ENCODE peak calls at places on chromosomes 1 and 21, in five cellular contexts. One of them, this sample, is unnamed.

GRCh38 chr1:162381383-162381782 is at the start of gene C1orf226:
- DNase-seq in GM12878: no peak
- DNase-seq in K562: no peak
- DNase-seq in A549: peak; percentile 17
- DNase-seq in HepG2: no peak
- DNase-seq in this sample: no peak

GRCh38 chr21:16709866-16710550 is 802.8 kb upstream of the CXADR start:
- DNase-seq in A549: no peak
- DNase-seq in HepG2: peak; percentile 16
- DNase-seq in K562: no peak
- DNase-seq in GM12878: no peak
- DNase-seq in this sample: peak; percentile 30

GRCh38 chr1:61997123-61997522 is 197.5 kb upstream of the L1TD1 start:
- DNase-seq in HepG2: no peak
- DNase-seq in A549: no peak
- DNase-seq in K562: no peak
- DNase-seq in GM12878: no peak
- DNase-seq in this sample: no peak

GRCh38 chr1:77888429-77889239 is at the start of gene NEXN:
- DNase-seq in GM12878: no peak
- DNase-seq in HepG2: peak; percentile 44
- DNase-seq in A549: peak; percentile 13
- DNase-seq in K562: peak; percentile 52
- DNase-seq in this sample: peak; percentile 88

GRCh38 chr21:42340187-42340586 is 10.6 kb downstream of the TFF2 start:
- DNase-seq in A549: no peak
- DNase-seq in GM12878: no peak
- DNase-seq in K562: no peak
- DNase-seq in HepG2: no peak
- DNase-seq in this sample: no peak

GRCh38 chr1:199859525-199859924 is 168.0 kb upstream of the NR5A2 start:
- DNase-seq in GM12878: no peak
- DNase-seq in HepG2: no peak
- DNase-seq in K562: no peak
- DNase-seq in A549: peak; percentile 44
- DNase-seq in this sample: no peak

GRCh38 chr1:241074507-241074906 is 282.5 kb downstream of the RGS7 start:
- DNase-seq in GM12878: no peak
- DNase-seq in HepG2: no peak
- DNase-seq in K562: no peak
- DNase-seq in A549: no peak
- DNase-seq in this sample: peak; percentile 11

GRCh38 chr1:214472362-214472761 is 79.0 kb downstream of the PTPN14 start:
- DNase-seq in A549: no peak
- DNase-seq in HepG2: no peak
- DNase-seq in GM12878: no peak
- DNase-seq in K562: no peak
- DNase-seq in this sample: no peak

GRCh38 chr1:7810395-7810794 is 26.3 kb downstream of the PER3 start:
- DNase-seq in GM12878: no peak
- DNase-seq in K562: peak; percentile 54
- DNase-seq in A549: no peak
- DNase-seq in HepG2: no peak
- DNase-seq in this sample: no peak

GRCh38 chr1:171984850-171985485 is 143.7 kb downstream of the DNM3 start:
- DNase-seq in GM12878: no peak
- DNase-seq in HepG2: peak; percentile 40
- DNase-seq in A549: peak; percentile 24
- DNase-seq in K562: peak; percentile 25
- DNase-seq in this sample: peak; percentile 72

GRCh38 chr1:92599184-92599583 is 112.5 kb upstream of the GFI1 start:
- DNase-seq in HepG2: peak; percentile 41
- DNase-seq in K562: no peak
- DNase-seq in GM12878: no peak
- DNase-seq in A549: peak; percentile 2
- DNase-seq in this sample: peak; percentile 18

GRCh38 chr1:68384321-68384813 is 65.4 kb downstream of the RPE65 start:
- DNase-seq in K562: no peak
- DNase-seq in GM12878: no peak
- DNase-seq in HepG2: peak; percentile 11
- DNase-seq in A549: peak; percentile 63
- DNase-seq in this sample: no peak

GRCh38 chr1:2257245-2257627 is 29.1 kb downstream of the SKI start:
- DNase-seq in K562: no peak
- DNase-seq in A549: no peak
- DNase-seq in GM12878: no peak
- DNase-seq in HepG2: no peak
- DNase-seq in this sample: peak; percentile 53

GRCh38 chr1:206422525-206422924 is 47.8 kb upstream of the IKBKE start:
- DNase-seq in A549: no peak
- DNase-seq in K562: no peak
- DNase-seq in HepG2: no peak
- DNase-seq in GM12878: no peak
- DNase-seq in this sample: no peak

GRCh38 chr21:34844033-34844923 is 175.5 kb downstream of the CLIC6 start:
- DNase-seq in GM12878: no peak
- DNase-seq in K562: no peak
- DNase-seq in A549: no peak
- DNase-seq in HepG2: no peak
- DNase-seq in this sample: no peak

GRCh38 chr1:66519988-66520387 is 14.0 kb upstream of the SGIP1 start:
- DNase-seq in A549: no peak
- DNase-seq in K562: no peak
- DNase-seq in GM12878: no peak
- DNase-seq in HepG2: peak; percentile 20
- DNase-seq in this sample: no peak

GRCh38 chr1:233794863-233795262 is 109.6 kb upstream of the SLC35F3 start:
- DNase-seq in A549: no peak
- DNase-seq in K562: no peak
- DNase-seq in HepG2: no peak
- DNase-seq in GM12878: no peak
- DNase-seq in this sample: no peak

GRCh38 chr1:2466834-2467554 is 9.1 kb upstream of the PLCH2 start:
- DNase-seq in HepG2: no peak
- DNase-seq in GM12878: no peak
- DNase-seq in K562: peak; percentile 92
- DNase-seq in A549: no peak
- DNase-seq in this sample: peak; percentile 75

GRCh38 chr1:186183219-186183618 is 191.8 kb downstream of the TPR start:
- DNase-seq in A549: no peak
- DNase-seq in K562: no peak
- DNase-seq in HepG2: no peak
- DNase-seq in GM12878: no peak
- DNase-seq in this sample: no peak

GRCh38 chr1:224387302-224387912 is 30.7 kb downstream of the CNIH4 start:
- DNase-seq in HepG2: no peak
- DNase-seq in GM12878: no peak
- DNase-seq in K562: no peak
- DNase-seq in A549: no peak
- DNase-seq in this sample: no peak

GRCh38 chr1:214503553-214503952 is 47.8 kb downstream of the PTPN14 start:
- DNase-seq in HepG2: peak; percentile 11
- DNase-seq in K562: no peak
- DNase-seq in GM12878: no peak
- DNase-seq in A549: no peak
- DNase-seq in this sample: no peak

GRCh38 chr1:33725037-33725436 is 138.8 kb upstream of the HMGB4 start:
- DNase-seq in K562: no peak
- DNase-seq in GM12878: no peak
- DNase-seq in HepG2: no peak
- DNase-seq in A549: no peak
- DNase-seq in this sample: no peak

GRCh38 chr1:91582431-91582921 is 81.8 kb downstream of the CDC7 start:
- DNase-seq in HepG2: no peak
- DNase-seq in K562: no peak
- DNase-seq in A549: peak; percentile 9
- DNase-seq in GM12878: no peak
- DNase-seq in this sample: no peak

GRCh38 chr1:230173176-230173575 is 106.1 kb downstream of the GALNT2 start:
- DNase-seq in A549: no peak
- DNase-seq in HepG2: no peak
- DNase-seq in K562: no peak
- DNase-seq in GM12878: no peak
- DNase-seq in this sample: no peak

GRCh38 chr1:178652506-178652905 is 72.5 kb upstream of the RALGPS2 start:
- DNase-seq in HepG2: no peak
- DNase-seq in A549: no peak
- DNase-seq in GM12878: no peak
- DNase-seq in K562: no peak
- DNase-seq in this sample: no peak

GRCh38 chr1:69103213-69103612 is 464.5 kb upstream of the LRRC7 start:
- DNase-seq in HepG2: no peak
- DNase-seq in A549: no peak
- DNase-seq in K562: no peak
- DNase-seq in GM12878: no peak
- DNase-seq in this sample: no peak

GRCh38 chr1:58812926-58813325 is 29.1 kb upstream of the JUN start:
- DNase-seq in GM12878: no peak
- DNase-seq in A549: no peak
- DNase-seq in HepG2: no peak
- DNase-seq in K562: no peak
- DNase-seq in this sample: no peak

GRCh38 chr1:197356723-197357533 is 88.9 kb downstream of the CRB1 start:
- DNase-seq in A549: no peak
- DNase-seq in GM12878: no peak
- DNase-seq in K562: peak; percentile 27
- DNase-seq in HepG2: peak; percentile 32
- DNase-seq in this sample: peak; percentile 72

GRCh38 chr1:26184086-26184485 is 6.3 kb upstream of the CATSPER4 start:
- DNase-seq in GM12878: no peak
- DNase-seq in K562: no peak
- DNase-seq in A549: no peak
- DNase-seq in HepG2: no peak
- DNase-seq in this sample: no peak
- TF ChIP-seq JUNB in GM12878: no peak
- TF ChIP-seq JUNB in K562: no peak
- TF ChIP-seq JUNB in A549: no peak
- TF ChIP-seq JUNB in HepG2: no peak
- TF ChIP-seq JUNB in this sample: no peak

DNA sequence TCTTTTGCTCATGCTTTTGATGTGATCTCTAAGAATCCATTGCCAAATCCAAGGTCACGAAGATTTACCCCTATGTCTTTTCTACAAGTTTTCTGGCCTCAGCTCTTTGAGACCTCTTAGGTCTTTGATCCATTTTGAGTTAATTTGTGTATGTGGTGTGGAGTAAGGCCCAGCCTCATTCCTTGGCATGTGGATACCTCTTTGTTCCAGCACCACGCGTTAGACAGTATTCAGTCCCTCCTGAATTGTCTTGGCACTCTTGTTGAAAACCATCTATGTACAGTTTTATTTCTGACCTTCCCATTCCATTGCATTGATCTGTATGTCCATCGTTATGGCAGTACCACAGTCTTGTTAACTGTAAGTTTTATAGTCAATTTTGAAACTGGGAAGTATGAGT is 8.0 kb upstream of the FTCD start:
- DNase-seq in K562: no peak
- DNase-seq in A549: no peak
- DNase-seq in GM12878: no peak
- DNase-seq in HepG2: no peak
- DNase-seq in this sample: no peak
- TF ChIP-seq JUNB in K562: no peak
- TF ChIP-seq JUNB in A549: no peak
- TF ChIP-seq JUNB in GM12878: no peak
- TF ChIP-seq JUNB in HepG2: no peak
- TF ChIP-seq JUNB in this sample: no peak

DNA sequence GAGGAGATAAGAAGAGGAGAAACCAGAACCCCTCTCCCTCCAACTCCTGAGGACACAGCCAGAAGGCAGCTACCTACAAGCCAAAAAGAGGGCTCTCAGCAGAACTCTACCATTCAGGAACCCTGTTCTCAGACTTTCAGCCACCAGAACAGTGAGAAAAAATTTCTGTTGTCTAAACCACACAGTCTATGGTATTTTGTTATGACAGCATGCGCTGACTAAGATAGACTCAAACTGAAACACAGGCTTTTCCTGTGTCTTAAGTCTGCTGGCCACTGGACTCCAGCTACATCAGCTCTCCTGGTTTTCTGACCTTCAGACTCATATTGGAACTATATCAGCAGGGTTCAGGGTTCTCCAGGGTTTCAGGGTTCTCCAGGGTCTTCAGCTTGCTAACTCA is 126.5 kb upstream of the TNFSF4 start:
- DNase-seq in HepG2: no peak
- DNase-seq in GM12878: peak; percentile 53
- DNase-seq in K562: no peak
- DNase-seq in A549: no peak
- DNase-seq in this sample: no peak
- TF ChIP-seq JUNB in HepG2: no peak
- TF ChIP-seq JUNB in GM12878: peak; percentile 94
- TF ChIP-seq JUNB in K562: no peak
- TF ChIP-seq JUNB in A549: no peak
- TF ChIP-seq JUNB in this sample: no peak

GRCh38 chr21:44845418-44846200 is 27.7 kb upstream of the SUMO3 start:
- DNase-seq in GM12878: no peak
- DNase-seq in K562: peak; percentile 97
- DNase-seq in A549: peak; percentile 77
- DNase-seq in HepG2: peak; percentile 76
- DNase-seq in this sample: peak; percentile 90
- TF ChIP-seq JUNB in GM12878: no peak
- TF ChIP-seq JUNB in K562: no peak
- TF ChIP-seq JUNB in A549: no peak
- TF ChIP-seq JUNB in HepG2: no peak
- TF ChIP-seq JUNB in this sample: no peak

GRCh38 chr1:180187626-180188025 is 33.0 kb downstream of the QSOX1 start:
- DNase-seq in A549: no peak
- DNase-seq in HepG2: no peak
- DNase-seq in GM12878: no peak
- DNase-seq in K562: no peak
- DNase-seq in this sample: no peak

GRCh38 chr1:180190091-180190490 is 35.4 kb downstream of the QSOX1 start:
- DNase-seq in GM12878: no peak
- DNase-seq in K562: no peak
- DNase-seq in HepG2: no peak
- DNase-seq in A549: no peak
- DNase-seq in this sample: no peak

GRCh38 chr1:180186831-180187230 is 32.2 kb downstream of the QSOX1 start:
- DNase-seq in GM12878: no peak
- DNase-seq in A549: no peak
- DNase-seq in HepG2: no peak
- DNase-seq in K562: no peak
- DNase-seq in this sample: no peak

GRCh38 chr1:180188679-180189175 is 34.1 kb downstream of the QSOX1 start:
- DNase-seq in A549: no peak
- DNase-seq in GM12878: no peak
- DNase-seq in HepG2: no peak
- DNase-seq in K562: no peak
- DNase-seq in this sample: no peak

GRCh38 chr1:180188103-180188506 is 33.4 kb downstream of the QSOX1 start:
- DNase-seq in K562: peak; percentile 77
- DNase-seq in A549: peak; percentile 82
- DNase-seq in GM12878: no peak
- DNase-seq in HepG2: peak; percentile 41
- DNase-seq in this sample: peak; percentile 84
- TF ChIP-seq JUNB in K562: no peak
- TF ChIP-seq JUNB in A549: no peak
- TF ChIP-seq JUNB in GM12878: no peak
- TF ChIP-seq JUNB in HepG2: no peak
- TF ChIP-seq JUNB in this sample: no peak